ENCODE peak calls at places on chromosomes 3 and 15, in four cellular contexts. U, G, H and K are unnamed samples.

GRCh38 chr15:63256433-63256884 is 20.9 kb upstream of the APH1B start:
- DNase-seq in H (no peak), U (no peak), G (no peak), K (no peak)

GRCh38 chr15:91302588-91303439 is 202.8 kb downstream of the SV2B start:
- DNase-seq in H (peak; percentile 90), G (no peak), U (no peak), K (peak; percentile 64)

GRCh38 chr15:90465930-90466567 is 63.7 kb upstream of the CRTC3 start:
- DNase-seq in H (no peak), U (no peak), G (no peak), K (no peak)

GRCh38 chr3:195877136-195877715 is 31.1 kb downstream of the TNK2 start:
- DNase-seq in H (no peak), U (no peak), G (no peak), K (no peak)

GRCh38 chr3:53122255-53122932 is 7.8 kb downstream of the RFT1 start:
- DNase-seq in H (no peak), U (no peak), G (no peak), K (no peak)

GRCh38 chr3:21237638-21238037 is 513.4 kb downstream of the ZNF385D start:
- DNase-seq in U (no peak), G (no peak), H (no peak), K (no peak)

GRCh38 chr3:132134611-132135010 is 99.8 kb upstream of the CPNE4 start:
- DNase-seq in H (no peak), G (no peak), U (no peak), K (no peak)

GRCh38 chr15:96232335-96232734 is 98.2 kb upstream of the NR2F2 start:
- DNase-seq in H (no peak), G (no peak), U (no peak), K (no peak)

GRCh38 chr15:64841258-64842098 is at the start of gene PLEKHO2:
- DNase-seq in U (peak; percentile 96), G (peak; percentile 79), H (peak; percentile 61), K (peak; percentile 75)

GRCh38 chr3:64207289-64208086 is 17.8 kb downstream of the PRICKLE2 start:
- DNase-seq in H (no peak), G (no peak), U (no peak), K (no peak)

GRCh38 chr3:184335291-184335660 is 2.1 kb upstream of the FAM131A start:
- DNase-seq in U (no peak), G (no peak), H (no peak), K (no peak)

GRCh38 chr3:164377466-164377865 is 700.8 kb downstream of the SI start:
- DNase-seq in G (no peak), U (no peak), H (no peak), K (no peak)

GRCh38 chr3:24184528-24185176 is 239.6 kb downstream of the NR1D2 start:
- DNase-seq in U (no peak), H (no peak), G (no peak), K (no peak)

GRCh38 chr3:24142127-24142526 is 197.0 kb downstream of the NR1D2 start:
- DNase-seq in G (no peak), U (no peak), H (no peak), K (no peak)

GRCh38 chr15:68176601-68177000 is 28.5 kb downstream of the CALML4 start:
- DNase-seq in G (no peak), U (no peak), H (no peak), K (no peak)

GRCh38 chr3:123642182-123642956 is 57.5 kb upstream of the HACD2 start:
- DNase-seq in G (no peak), U (peak; percentile 5), H (peak; percentile 58), K (peak; percentile 27)

GRCh38 chr3:192156382-192156781 is 571.0 kb downstream of the FGF12 start:
- DNase-seq in G (no peak), H (no peak), U (no peak), K (no peak)